ENCODE peak calls at places on chromosome 14, in ten cellular contexts. P, J, A, M, K, L, G, T, Z and O are unnamed samples.

GRCh38 chr14:100692256-100692655 is 34.4 kb upstream of the DLK1 start:
- DNase-seq in M (no peak), G (no peak), A (no peak), K (no peak), T (no peak), J (no peak), P (no peak), Z (no peak), L (no peak), O (no peak)

GRCh38 chr14:72644038-72644437 is 249.9 kb downstream of the DPF3 start:
- DNase-seq in K (no peak), A (no peak), P (no peak), Z (no peak), T (no peak), J (no peak), L (no peak), M (no peak), G (no peak), O (no peak)

GRCh38 chr14:77508249-77508648 is 9.6 kb upstream of the ISM2 start:
- DNase-seq in T (no peak), L (no peak), J (no peak), K (no peak), A (no peak), Z (no peak), G (no peak), M (no peak), P (no peak), O (no peak)

GRCh38 chr14:71203306-71203705 is 296.0 kb downstream of the PCNX1 start:
- DNase-seq in G (no peak), A (no peak), J (no peak), P (no peak), L (no peak), K (no peak), Z (no peak), T (no peak), M (no peak), O (no peak)

GRCh38 chr14:31678421-31679249 is 117.4 kb downstream of the NUBPL start:
- DNase-seq in A (no peak), K (no peak), M (no peak), T (no peak), P (no peak), G (no peak), Z (no peak), L (no peak), J (no peak), O (no peak)

GRCh38 chr14:92204792-92205191 is 83.0 kb downstream of the CPSF2 start:
- DNase-seq in K (no peak), T (no peak), M (no peak), L (no peak), G (no peak), A (no peak), Z (no peak), J (no peak), P (no peak), O (no peak)

GRCh38 chr14:105223260-105223659 is 25.1 kb upstream of the BTBD6 start:
- DNase-seq in G (no peak), A (no peak), T (no peak), M (no peak), P (no peak), J (no peak), L (no peak), K (no peak), Z (no peak), O (no peak)

GRCh38 chr14:21553266-21553665 is 26.6 kb downstream of the OR10G3 start:
- DNase-seq in K (no peak), A (no peak), L (no peak), M (no peak), G (no peak), J (no peak), T (no peak), Z (no peak), P (no peak), O (no peak)

GRCh38 chr14:75578099-75578785 is at the start of gene FLVCR2:
- DNase-seq in G (peak), T (peak), L (peak), J (no peak), Z (peak), A (peak), P (peak), K (peak), M (peak), O (peak)

GRCh38 chr14:78798757-78799156 is 628.6 kb downstream of the NRXN3 start:
- DNase-seq in Z (peak), P (no peak), J (no peak), T (no peak), G (no peak), A (no peak), K (no peak), L (no peak), M (no peak), O (no peak)

GRCh38 chr14:101584049-101584859 is 23.0 kb downstream of the DIO3 start:
- DNase-seq in M (no peak), A (no peak), Z (no peak), L (peak), T (no peak), J (no peak), K (peak), P (peak), G (no peak), O (no peak)

GRCh38 chr14:105240811-105241576 is 7.3 kb upstream of the BTBD6 start:
- DNase-seq in T (no peak), L (no peak), G (no peak), Z (no peak), A (no peak), P (peak), M (no peak), J (no peak), K (no peak), O (no peak)

GRCh38 chr14:102873546-102874061 is 48.9 kb upstream of the AMN start:
- DNase-seq in G (no peak), L (no peak), P (no peak), J (no peak), K (no peak), Z (no peak), M (no peak), A (peak), T (peak), O (no peak)

GRCh38 chr14:96078687-96079016 is 39.5 kb downstream of the C14orf132 start:
- DNase-seq in L (no peak), T (no peak), J (no peak), A (no peak), K (no peak), G (no peak), P (peak), Z (no peak), M (no peak), O (no peak)

GRCh38 chr14:101104485-101104884 is 201.0 kb upstream of the RTL1 start:
- DNase-seq in K (peak), G (no peak), P (no peak), T (no peak), J (no peak), Z (no peak), A (no peak), M (no peak), L (no peak), O (no peak)

GRCh38 chr14:22802860-22803562 is 12.2 kb downstream of the SLC7A7 start:
- DNase-seq in G (no peak), J (no peak), A (no peak), K (no peak), M (no peak), Z (no peak), L (no peak), T (no peak), P (no peak), O (no peak)

GRCh38 chr14:96635850-96636249 is 133.7 kb downstream of the PAPOLA start:
- DNase-seq in M (no peak), P (no peak), J (no peak), A (no peak), Z (no peak), K (no peak), L (no peak), G (no peak), T (no peak), O (no peak)

GRCh38 chr14:73759714-73760597 is 45.8 kb upstream of the PNMA1 start:
- DNase-seq in P (peak), L (peak), M (peak), Z (peak), A (peak), G (peak), J (peak), T (peak), K (peak), O (peak)
- TF ChIP-seq CTCF in P (no peak), L (no peak), M (no peak), Z (no peak), A (no peak), G (no peak), J (no peak), T (peak), K (no peak), O (no peak)

GRCh38 chr14:20144820-20145219 is 6.2 kb downstream of the OR4N5 start:
- DNase-seq in M (no peak), G (no peak), T (no peak), Z (no peak), A (no peak), L (no peak), K (no peak), P (no peak), J (no peak), O (no peak)

GRCh38 chr14:20138520-20138919 is at the start of gene OR4N5:
- DNase-seq in M (no peak), L (no peak), K (no peak), T (no peak), P (no peak), Z (no peak), G (no peak), A (no peak), J (no peak), O (no peak)

GRCh38 chr14:20143911-20144310 is 5.3 kb downstream of the OR4N5 start:
- DNase-seq in A (no peak), Z (no peak), G (no peak), P (no peak), T (no peak), K (no peak), L (peak), M (no peak), J (no peak), O (no peak)
- TF ChIP-seq CTCF in A (no peak), Z (no peak), G (no peak), P (no peak), T (no peak), K (no peak), L (peak), M (no peak), J (peak), O (no peak)

GRCh38 chr14:64628940-64629403 is 75.3 kb upstream of the PLEKHG3 start:
- DNase-seq in K (no peak), L (no peak), G (no peak), A (no peak), P (no peak), J (no peak), M (no peak), T (no peak), Z (no peak), O (no peak)
- TF ChIP-seq CTCF in K (no peak), L (no peak), G (no peak), A (no peak), P (no peak), J (no peak), M (no peak), T (no peak), Z (no peak), O (no peak)

DNA sequence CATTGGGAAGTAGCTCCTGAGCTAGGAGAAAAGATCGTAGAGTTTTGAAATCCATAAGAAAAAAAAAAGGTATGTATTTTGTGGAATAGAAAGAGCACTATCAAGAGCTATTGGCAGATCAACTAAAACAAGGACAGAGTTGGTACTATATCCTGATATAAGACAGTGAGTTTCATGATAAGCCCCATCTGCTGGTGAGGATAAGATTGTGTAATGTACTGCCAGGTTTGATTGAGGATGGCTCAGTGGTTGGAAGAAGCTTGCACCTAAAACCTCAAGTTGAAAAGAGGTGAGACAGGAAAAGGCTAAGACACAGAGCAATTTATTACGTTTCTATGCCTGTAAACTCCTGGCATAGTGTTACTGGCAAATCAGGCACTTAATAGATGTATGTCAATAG is 525.6 kb downstream of the FLRT2 start:
- DNase-seq in J (no peak), G (no peak), T (no peak), M (no peak), L (no peak), Z (no peak), A (no peak), K (no peak), P (no peak), O (no peak)
- TF ChIP-seq CTCF in J (no peak), G (no peak), T (no peak), M (no peak), L (peak), Z (no peak), A (no peak), K (no peak), P (no peak), O (no peak)

DNA sequence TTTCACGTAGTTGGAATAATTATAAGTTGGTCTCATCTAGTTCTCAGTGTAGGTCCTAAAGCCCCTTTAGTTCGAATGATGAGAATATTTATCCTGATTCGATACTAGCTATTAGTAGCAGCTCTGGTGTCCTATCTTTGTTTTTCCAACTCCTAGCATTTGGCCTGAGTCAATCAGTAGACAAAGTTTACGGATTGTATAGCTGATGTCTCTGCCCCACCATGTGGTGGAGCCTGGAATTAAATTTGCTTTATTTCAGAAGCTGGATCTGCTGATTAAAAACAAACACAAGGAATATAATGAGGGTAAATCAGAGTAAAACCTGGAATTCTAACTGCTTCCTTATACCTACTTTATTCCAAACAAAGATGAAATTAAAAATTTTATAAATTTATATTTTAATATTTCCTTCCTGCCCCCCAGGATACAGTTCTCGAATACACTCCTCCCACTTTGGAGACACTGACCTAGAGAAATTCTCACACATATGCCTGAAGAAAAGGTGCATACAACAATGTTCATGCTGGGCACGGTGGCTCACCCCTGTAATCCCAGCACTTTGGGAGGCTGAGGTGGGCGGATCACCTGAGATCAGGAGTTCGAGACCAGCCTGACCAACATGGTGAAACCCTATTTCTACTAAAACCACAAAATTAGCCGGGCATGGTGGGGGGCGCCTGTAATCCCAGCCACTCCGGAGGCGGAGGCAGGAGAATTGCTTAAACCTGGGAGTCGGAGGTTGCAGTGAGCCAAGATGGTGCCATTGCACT is 7.6 kb upstream of the BRMS1L start:
- DNase-seq in G (peak), J (no peak), A (no peak), T (peak), K (no peak), P (no peak), L (peak), M (no peak), Z (no peak), O (no peak)
- TF ChIP-seq CTCF in G (peak), J (peak), A (peak), T (peak), K (peak), P (peak), L (peak), M (peak), Z (peak), O (no peak)

DNA sequence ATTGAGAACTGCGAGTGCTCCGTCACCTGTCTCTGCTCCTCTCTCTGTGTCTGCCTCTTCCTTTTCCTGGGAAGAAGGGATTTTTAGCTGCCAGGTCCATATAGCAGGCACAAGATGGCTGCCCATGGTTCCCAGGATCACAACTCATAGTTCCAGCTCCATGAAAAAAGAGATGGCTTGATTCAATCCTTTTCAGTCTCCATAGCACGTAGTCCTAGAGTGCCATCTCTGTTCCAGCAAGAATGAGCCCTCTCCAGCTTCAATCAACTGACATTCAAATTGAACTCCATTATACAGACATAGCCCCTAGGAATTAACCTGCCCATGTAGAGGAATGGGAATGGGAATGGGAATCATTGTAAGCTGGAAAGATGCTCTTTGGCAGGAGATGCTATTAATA is 34.7 kb upstream of the RTRAF start:
- DNase-seq in J (no peak), K (no peak), M (no peak), G (no peak), Z (no peak), L (no peak), T (no peak), P (no peak), A (no peak), O (no peak)
- TF ChIP-seq CTCF in J (peak), K (no peak), M (no peak), G (no peak), Z (no peak), L (peak), T (no peak), P (no peak), A (no peak), O (no peak)

GRCh38 chr14:59199205-59199604 is 10.7 kb downstream of the DAAM1 start:
- DNase-seq in L (no peak), T (no peak), Z (no peak), A (no peak), G (no peak), J (no peak), P (no peak), K (no peak), M (no peak), O (no peak)
- TF ChIP-seq CTCF in L (peak), T (no peak), Z (no peak), A (no peak), G (peak), J (peak), P (no peak), K (no peak), M (no peak), O (no peak)